ENCODE peak calls at places on chromosomes 16 and 17, in ten cellular contexts. M is cardiac fibroblast; H is HL-60; D is brain microvascular endothelial cell; Q is NCI-H1417 treated with DMSO at 0.1 percent for 48 hours; U is stimulated activated CD8-positive, alpha-beta memory T cell treated with anti-CD3 and anti-CD28 coated beads, Interleukin-4, amount 100 ng/mL, for 4 hours; L is GM04504; O is fibroblast of the conjunctiva; J is amniotic stem cell; P is SHP77. X is an unnamed sample.

GRCh38 chr17:841313-841712 is 59.2 kb downstream of the MRM3 start:
- DNase-seq in J (no peak), M (no peak), Q (no peak), U (no peak), P (no peak), O (no peak), D (no peak), L (no peak), H (no peak), X (no peak)

GRCh38 chr17:7651097-7651958 is 602 bp downstream of the ATP1B2 start:
- DNase-seq in U (no peak), D (no peak), Q (no peak), H (no peak), M (no peak), O (no peak), J (no peak), L (no peak), P (no peak), X (no peak)

GRCh38 chr17:57110579-57111367 is 25.7 kb downstream of the AKAP1 start:
- DNase-seq in Q (no peak), M (no peak), D (no peak), L (no peak), H (no peak), O (no peak), P (no peak), U (no peak), J (no peak), X (no peak)

GRCh38 chr16:27993587-27993986 is 69.9 kb downstream of the GSG1L start:
- DNase-seq in H (no peak), Q (no peak), U (no peak), P (no peak), J (no peak), M (no peak), O (no peak), L (no peak), D (no peak), X (no peak)

GRCh38 chr17:61878984-61879612 is 15.8 kb upstream of the BRIP1 start:
- DNase-seq in Q (no peak), U (no peak), O (no peak), L (no peak), D (peak), J (no peak), P (no peak), H (no peak), M (no peak), X (no peak)

GRCh38 chr16:88782454-88783390 is 2.3 kb downstream of the PIEZO1 start:
- DNase-seq in L (no peak), D (peak), O (peak), U (peak), M (peak), Q (no peak), J (peak), P (no peak), H (no peak), X (no peak)

GRCh38 chr16:75011634-75012307 is 12.9 kb downstream of the ZNRF1 start:
- DNase-seq in D (peak), H (no peak), O (peak), J (peak), P (no peak), U (no peak), M (peak), L (peak), Q (no peak), X (peak)

GRCh38 chr16:2339521-2340484 is 725 bp downstream of the ABCA3 start:
- DNase-seq in U (no peak), H (peak), D (no peak), O (no peak), P (peak), L (no peak), J (no peak), M (peak), Q (no peak), X (peak)

GRCh38 chr17:77742579-77742978 is 215.9 kb upstream of the TNRC6C start:
- DNase-seq in L (no peak), P (no peak), H (no peak), U (no peak), J (no peak), D (no peak), Q (no peak), M (no peak), O (no peak), X (no peak)

GRCh38 chr17:67980456-67980855 is 15.8 kb downstream of the C17orf58 start:
- DNase-seq in O (no peak), Q (no peak), J (no peak), H (no peak), U (no peak), M (no peak), D (no peak), L (no peak), P (no peak), X (no peak)

X was measured in naive thymus-derived CD4-positive, alpha-beta T cell.